ENCODE peak calls at places on chromosomes 3 and 15, in six cellular contexts. One of them, this sample, is unnamed.

GRCh38 chr3:54949491-54950044 is 21.7 kb upstream of the LRTM1 start:
- DNase-seq in transverse colon: no peak
- DNase-seq in heart right ventricle: no peak
- DNase-seq in PC-3: peak; percentile 16
- DNase-seq in body of pancreas: no peak
- DNase-seq in left ventricle myocardium inferior: no peak
- DNase-seq in this sample: no peak

GRCh38 chr15:93861956-93862741 is 369.2 kb upstream of the MCTP2 start:
- DNase-seq in transverse colon: peak; percentile 11
- DNase-seq in heart right ventricle: no peak
- DNase-seq in PC-3: no peak
- DNase-seq in body of pancreas: peak; percentile 45
- DNase-seq in left ventricle myocardium inferior: no peak
- DNase-seq in this sample: no peak

GRCh38 chr15:26888761-26889160 is 21.9 kb downstream of the GABRA5 start:
- DNase-seq in transverse colon: no peak
- DNase-seq in heart right ventricle: no peak
- DNase-seq in PC-3: no peak
- DNase-seq in body of pancreas: peak; percentile 55
- DNase-seq in left ventricle myocardium inferior: no peak
- DNase-seq in this sample: no peak

GRCh38 chr15:92346063-92346462 is 47.6 kb upstream of the ST8SIA2 start:
- DNase-seq in transverse colon: no peak
- DNase-seq in heart right ventricle: no peak
- DNase-seq in PC-3: no peak
- DNase-seq in body of pancreas: no peak
- DNase-seq in left ventricle myocardium inferior: no peak
- DNase-seq in this sample: no peak

GRCh38 chr3:15017191-15017590 is 47.9 kb downstream of the MRPS25 start:
- DNase-seq in transverse colon: no peak
- DNase-seq in heart right ventricle: no peak
- DNase-seq in PC-3: no peak
- DNase-seq in body of pancreas: no peak
- DNase-seq in left ventricle myocardium inferior: no peak
- DNase-seq in this sample: no peak

GRCh38 chr3:64523324-64523723 is 164.5 kb downstream of the ADAMTS9 start:
- DNase-seq in transverse colon: no peak
- DNase-seq in heart right ventricle: no peak
- DNase-seq in PC-3: no peak
- DNase-seq in body of pancreas: no peak
- DNase-seq in left ventricle myocardium inferior: no peak
- DNase-seq in this sample: no peak

GRCh38 chr3:11718582-11719405 is 75.1 kb upstream of the VGLL4 start:
- DNase-seq in transverse colon: peak; percentile 54
- DNase-seq in heart right ventricle: peak; percentile 48
- DNase-seq in PC-3: peak; percentile 52
- DNase-seq in body of pancreas: peak; percentile 66
- DNase-seq in left ventricle myocardium inferior: peak; percentile 44
- DNase-seq in this sample: peak; percentile 69

GRCh38 chr15:82093774-82094211 is 48.0 kb upstream of the MEX3B start:
- DNase-seq in transverse colon: no peak
- DNase-seq in heart right ventricle: no peak
- DNase-seq in PC-3: peak; percentile 80
- DNase-seq in body of pancreas: no peak
- DNase-seq in left ventricle myocardium inferior: no peak
- DNase-seq in this sample: no peak

GRCh38 chr15:68027388-68027787 is 26.7 kb upstream of the PIAS1 start:
- DNase-seq in transverse colon: no peak
- DNase-seq in heart right ventricle: no peak
- DNase-seq in PC-3: no peak
- DNase-seq in body of pancreas: no peak
- DNase-seq in left ventricle myocardium inferior: no peak
- DNase-seq in this sample: no peak

GRCh38 chr15:82805994-82806406 is at the start of gene FSD2:
- DNase-seq in transverse colon: peak; percentile 11
- DNase-seq in heart right ventricle: peak; percentile 72
- DNase-seq in PC-3: no peak
- DNase-seq in body of pancreas: no peak
- DNase-seq in left ventricle myocardium inferior: peak; percentile 51
- DNase-seq in this sample: no peak

GRCh38 chr3:77871436-77871835 is 831.5 kb downstream of the ROBO2 start:
- DNase-seq in transverse colon: no peak
- DNase-seq in heart right ventricle: no peak
- DNase-seq in PC-3: no peak
- DNase-seq in body of pancreas: no peak
- DNase-seq in left ventricle myocardium inferior: no peak
- DNase-seq in this sample: no peak

GRCh38 chr15:77039217-77039533 is 31.7 kb downstream of the TSPAN3 start:
- DNase-seq in transverse colon: no peak
- DNase-seq in heart right ventricle: peak; percentile 4
- DNase-seq in PC-3: no peak
- DNase-seq in body of pancreas: no peak
- DNase-seq in left ventricle myocardium inferior: no peak
- DNase-seq in this sample: no peak

GRCh38 chr3:185308126-185308754 is 54.4 kb upstream of the EHHADH start:
- DNase-seq in transverse colon: peak; percentile 63
- DNase-seq in heart right ventricle: peak; percentile 20
- DNase-seq in PC-3: peak; percentile 84
- DNase-seq in body of pancreas: peak; percentile 77
- DNase-seq in left ventricle myocardium inferior: no peak
- DNase-seq in this sample: peak; percentile 55

GRCh38 chr15:71634820-71635219 is 175.5 kb upstream of the NR2E3 start:
- DNase-seq in transverse colon: no peak
- DNase-seq in heart right ventricle: no peak
- DNase-seq in PC-3: no peak
- DNase-seq in body of pancreas: no peak
- DNase-seq in left ventricle myocardium inferior: no peak
- DNase-seq in this sample: no peak

GRCh38 chr15:45106002-45106790 is 7.8 kb downstream of the DUOX2 start:
- DNase-seq in transverse colon: no peak
- DNase-seq in heart right ventricle: no peak
- DNase-seq in PC-3: no peak
- DNase-seq in body of pancreas: no peak
- DNase-seq in left ventricle myocardium inferior: no peak
- DNase-seq in this sample: peak; percentile 17

GRCh38 chr15:73305331-73306211 is 63.2 kb downstream of the HCN4 start:
- DNase-seq in transverse colon: peak; percentile 22
- DNase-seq in heart right ventricle: peak; percentile 42
- DNase-seq in PC-3: peak; percentile 74
- DNase-seq in body of pancreas: peak; percentile 36
- DNase-seq in left ventricle myocardium inferior: no peak
- DNase-seq in this sample: peak; percentile 86

GRCh38 chr3:98552232-98553020 is 20.6 kb downstream of the GPR15 start:
- DNase-seq in transverse colon: no peak
- DNase-seq in heart right ventricle: no peak
- DNase-seq in PC-3: no peak
- DNase-seq in body of pancreas: no peak
- DNase-seq in left ventricle myocardium inferior: no peak
- DNase-seq in this sample: no peak

GRCh38 chr15:41042851-41043250 is 73.2 kb downstream of the INO80 start:
- DNase-seq in transverse colon: no peak
- DNase-seq in heart right ventricle: no peak
- DNase-seq in PC-3: no peak
- DNase-seq in body of pancreas: no peak
- DNase-seq in left ventricle myocardium inferior: no peak
- DNase-seq in this sample: no peak

GRCh38 chr3:111903067-111903511 is 44.0 kb downstream of the PHLDB2 start:
- DNase-seq in transverse colon: no peak
- DNase-seq in heart right ventricle: no peak
- DNase-seq in PC-3: peak; percentile 97
- DNase-seq in body of pancreas: no peak
- DNase-seq in left ventricle myocardium inferior: no peak
- DNase-seq in this sample: no peak

GRCh38 chr3:139770577-139770976 is 92.8 kb upstream of the NMNAT3 start:
- DNase-seq in transverse colon: no peak
- DNase-seq in heart right ventricle: no peak
- DNase-seq in PC-3: no peak
- DNase-seq in body of pancreas: no peak
- DNase-seq in left ventricle myocardium inferior: no peak
- DNase-seq in this sample: no peak

GRCh38 chr15:39145854-39146253 is 435.0 kb upstream of the THBS1 start:
- DNase-seq in transverse colon: no peak
- DNase-seq in heart right ventricle: no peak
- DNase-seq in PC-3: peak; percentile 73
- DNase-seq in body of pancreas: no peak
- DNase-seq in left ventricle myocardium inferior: no peak
- DNase-seq in this sample: no peak

GRCh38 chr3:37115451-37115850 is 58.9 kb downstream of the LRRFIP2 start:
- DNase-seq in transverse colon: no peak
- DNase-seq in heart right ventricle: no peak
- DNase-seq in PC-3: peak; percentile 12
- DNase-seq in body of pancreas: no peak
- DNase-seq in left ventricle myocardium inferior: no peak
- DNase-seq in this sample: no peak

GRCh38 chr3:30232142-30232541 is 374.3 kb upstream of the TGFBR2 start:
- DNase-seq in transverse colon: no peak
- DNase-seq in heart right ventricle: peak; percentile 40
- DNase-seq in PC-3: no peak
- DNase-seq in body of pancreas: no peak
- DNase-seq in left ventricle myocardium inferior: no peak
- DNase-seq in this sample: no peak

GRCh38 chr3:112333386-112334334 is 704 bp downstream of the CD200 start:
- DNase-seq in transverse colon: no peak
- DNase-seq in heart right ventricle: no peak
- DNase-seq in PC-3: no peak
- DNase-seq in body of pancreas: no peak
- DNase-seq in left ventricle myocardium inferior: peak; percentile 13
- DNase-seq in this sample: peak; percentile 50

GRCh38 chr15:76340198-76340801 is 3.7 kb downstream of the ISL2 start:
- DNase-seq in transverse colon: peak; percentile 28
- DNase-seq in heart right ventricle: no peak
- DNase-seq in PC-3: no peak
- DNase-seq in body of pancreas: peak; percentile 20
- DNase-seq in left ventricle myocardium inferior: no peak
- DNase-seq in this sample: peak; percentile 75

DNA sequence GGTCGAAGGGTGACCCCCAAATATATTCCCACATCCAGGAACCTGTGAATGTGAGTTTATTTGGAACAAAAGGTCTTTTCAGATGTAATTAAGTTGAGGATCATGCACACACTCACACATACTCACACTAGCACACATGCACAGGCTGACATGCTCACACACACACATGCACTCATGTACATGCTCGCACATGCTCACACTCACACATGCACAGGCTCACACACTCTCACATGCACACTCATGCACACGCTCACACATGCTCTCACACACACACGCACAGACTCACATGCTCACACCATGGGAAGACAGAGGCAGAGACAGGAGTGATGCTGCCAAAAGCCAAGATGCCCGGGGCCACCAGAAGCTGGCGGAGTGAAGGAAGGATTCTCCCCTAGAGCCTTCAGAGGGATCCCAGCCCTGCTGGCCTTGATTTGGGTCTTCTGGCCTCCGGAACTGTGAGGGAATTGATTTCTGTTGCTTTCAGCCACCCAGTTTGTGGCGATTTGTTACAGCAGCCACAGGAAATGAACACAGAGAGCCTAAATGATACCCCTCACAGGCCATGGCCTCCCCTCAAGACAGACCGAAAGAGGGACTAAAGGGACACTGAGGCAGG is 131.0 kb upstream of the SMAD3 start:
- DNase-seq in transverse colon: no peak
- DNase-seq in heart right ventricle: no peak
- DNase-seq in PC-3: no peak
- DNase-seq in body of pancreas: no peak
- DNase-seq in left ventricle myocardium inferior: no peak
- DNase-seq in this sample: no peak
- H3K27me3 ChIP-seq in transverse colon: no peaks in the 10 kb centered on the region
- H3K27me3 ChIP-seq in heart right ventricle: no peaks in the 10 kb centered on the region
- H3K27me3 ChIP-seq in PC-3: no peaks in the 10 kb centered on the region
- H3K27me3 ChIP-seq in body of pancreas: no peaks in the 10 kb centered on the region
- H3K27me3 ChIP-seq in left ventricle myocardium inferior: no peaks in the 10 kb centered on the region
- H3K27me3 ChIP-seq in this sample: no peaks in the 10 kb centered on the region

DNA sequence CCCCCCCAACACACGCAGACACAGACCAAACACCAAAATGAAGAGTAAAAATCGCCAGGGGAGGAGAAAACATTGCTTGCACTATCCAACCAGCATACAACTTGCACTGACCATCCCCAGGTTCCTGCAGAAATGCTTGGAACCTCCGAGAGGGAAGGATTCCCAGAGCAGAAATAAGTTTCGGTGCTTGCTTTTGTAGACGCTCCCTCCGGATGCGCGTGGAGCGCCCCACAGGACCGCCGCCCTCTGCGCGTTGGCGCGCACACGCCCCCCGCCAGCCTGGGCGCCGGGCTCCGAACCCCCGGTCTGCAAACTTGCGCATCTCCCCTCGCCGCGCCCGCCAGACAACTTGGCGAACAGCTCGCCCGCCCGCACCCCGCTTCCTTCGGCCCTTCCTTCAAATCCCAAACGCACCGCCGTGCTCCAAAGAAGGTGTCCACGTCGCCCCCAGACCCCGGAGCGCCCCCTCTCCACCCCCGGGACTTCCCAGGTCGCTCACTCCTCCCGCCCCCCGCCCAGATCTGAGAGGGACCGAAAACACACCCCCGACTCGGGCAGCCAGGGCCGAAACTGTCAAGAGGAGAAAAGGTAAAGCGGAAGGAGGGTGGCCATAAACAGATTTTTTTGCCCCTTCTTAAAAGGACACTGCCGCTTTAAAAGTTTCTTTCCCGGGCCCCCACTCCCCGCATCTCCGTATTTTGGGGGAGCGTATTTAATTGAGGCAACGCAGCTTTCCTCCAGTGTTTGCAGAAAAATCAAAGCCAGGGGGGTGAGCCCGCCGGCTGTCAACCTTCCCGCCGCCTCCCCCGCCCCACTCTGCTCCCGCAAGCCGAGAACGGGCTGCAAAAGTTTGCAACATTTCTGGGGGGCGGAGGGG is 839 bp downstream of the RORA start:
- DNase-seq in transverse colon: no peak
- DNase-seq in heart right ventricle: peak; percentile 6
- DNase-seq in PC-3: peak; percentile 10
- DNase-seq in body of pancreas: no peak
- DNase-seq in left ventricle myocardium inferior: peak; percentile 17
- DNase-seq in this sample: peak; percentile 64
- H3K4me3 ChIP-seq in transverse colon: peak overlapping the region; percentile 67
- H3K4me3 ChIP-seq in heart right ventricle: peak overlapping the region; percentile 56
- H3K4me3 ChIP-seq in PC-3: peak overlapping the region; percentile 76
- H3K4me3 ChIP-seq in body of pancreas: peak overlapping the region; percentile 70
- H3K4me3 ChIP-seq in left ventricle myocardium inferior: peak overlapping the region; percentile 79
- H3K4me3 ChIP-seq in this sample: peak overlapping the region; percentile 66

GRCh38 chr3:183730361-183730760 is 32.8 kb downstream of the YEATS2 start:
- DNase-seq in transverse colon: no peak
- DNase-seq in heart right ventricle: no peak
- DNase-seq in PC-3: no peak
- DNase-seq in body of pancreas: no peak
- DNase-seq in left ventricle myocardium inferior: no peak
- DNase-seq in this sample: no peak
- H3K36me3 ChIP-seq in transverse colon: no peaks in the 10 kb centered on the region
- H3K36me3 ChIP-seq in heart right ventricle: peaks cover 4% of the 10 kb centered on the region
- H3K36me3 ChIP-seq in PC-3: peaks cover 56% of the 10 kb centered on the region
- H3K36me3 ChIP-seq in body of pancreas: no peaks in the 10 kb centered on the region
- H3K36me3 ChIP-seq in left ventricle myocardium inferior: peaks cover 72% of the 10 kb centered on the region
- H3K36me3 ChIP-seq in this sample: peaks cover 22% of the 10 kb centered on the region

DNA sequence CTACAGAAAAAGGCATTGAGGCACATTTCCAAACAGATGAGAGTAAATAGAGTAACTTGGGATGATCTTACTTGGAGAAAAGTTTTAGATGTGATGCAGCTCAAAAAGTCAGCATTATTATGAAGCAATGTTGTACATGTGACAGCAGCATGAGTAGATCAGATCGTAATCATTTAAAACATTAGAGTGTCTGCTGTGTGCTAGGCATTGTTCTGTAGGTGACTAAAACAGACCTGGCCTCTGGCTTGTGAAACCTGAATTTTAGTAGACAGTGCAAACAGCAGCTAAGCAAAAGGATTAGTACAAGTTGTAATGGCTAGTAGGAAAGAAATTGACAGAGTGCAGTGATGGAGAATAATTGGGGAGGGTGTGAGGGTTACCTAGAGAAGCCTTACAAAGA is 15.1 kb downstream of the UBE2E1 start:
- DNase-seq in transverse colon: no peak
- DNase-seq in heart right ventricle: no peak
- DNase-seq in PC-3: peak; percentile 50
- DNase-seq in body of pancreas: no peak
- DNase-seq in left ventricle myocardium inferior: no peak
- DNase-seq in this sample: no peak
- H3K27me3 ChIP-seq in transverse colon: no peaks in the 10 kb centered on the region
- H3K27me3 ChIP-seq in heart right ventricle: no peaks in the 10 kb centered on the region
- H3K27me3 ChIP-seq in PC-3: no peaks in the 10 kb centered on the region
- H3K27me3 ChIP-seq in body of pancreas: no peaks in the 10 kb centered on the region
- H3K27me3 ChIP-seq in left ventricle myocardium inferior: no peaks in the 10 kb centered on the region
- H3K27me3 ChIP-seq in this sample: no peaks in the 10 kb centered on the region

This sample was measured in H7.